ENCODE peak calls at places on chromosomes 11 and 22, in six cellular contexts. A is cardiac muscle cell; U is naive thymus-derived CD4-positive, alpha-beta T cell; E is fibroblast of lung; C is PC-3; L is HFF-Myc. N is an unnamed sample.

GRCh38 chr22:28801845-28802594 is 1.7 kb upstream of the XBP1 start:
- DNase-seq in U (no peak), C (no peak), E (peak), A (no peak), L (no peak), N (no peak)

GRCh38 chr22:44698531-44699421 is 3.2 kb upstream of the PRR5 start:
- DNase-seq in A (peak), U (no peak), C (no peak), E (peak), L (peak), N (peak)

GRCh38 chr22:20569059-20570058 is 61.9 kb downstream of the MED15 start:
- DNase-seq in U (peak), A (no peak), C (peak), L (peak), E (peak), N (peak)

GRCh38 chr22:27139935-27140493 is 482.6 kb downstream of the MIAT start:
- DNase-seq in U (no peak), E (peak), A (peak), C (no peak), L (peak), N (peak)

GRCh38 chr11:68142028-68142412 is 20.8 kb upstream of the CHKA start:
- DNase-seq in E (no peak), U (peak), C (peak), A (no peak), L (no peak), N (no peak)

GRCh38 chr11:109422755-109423113 is 744 bp downstream of the C11orf87 start:
- DNase-seq in C (no peak), E (no peak), A (no peak), L (no peak), U (no peak), N (no peak)

GRCh38 chr11:107756553-107756952 is 44.7 kb upstream of the SLN start:
- DNase-seq in U (no peak), E (no peak), C (no peak), L (no peak), A (no peak), N (no peak)

GRCh38 chr11:68040121-68040956 is 1.5 kb downstream of the TCIRG1 start:
- DNase-seq in E (peak), C (peak), A (peak), L (peak), U (peak), N (peak)

GRCh38 chr11:91846002-91846401 is 378.6 kb upstream of the FAT3 start:
- DNase-seq in U (no peak), L (no peak), A (no peak), E (no peak), C (peak), N (no peak)

GRCh38 chr11:2004466-2004865 is 6.8 kb upstream of the H19 start:
- DNase-seq in C (no peak), L (no peak), E (no peak), A (no peak), U (no peak), N (no peak)

GRCh38 chr11:110565690-110566336 is 136.1 kb downstream of the FDX1 start:
- DNase-seq in C (peak), U (no peak), E (no peak), A (no peak), L (no peak), N (no peak)

GRCh38 chr11:86064236-86064803 is 4.6 kb downstream of the PICALM start:
- DNase-seq in A (no peak), U (no peak), C (peak), L (no peak), E (peak), N (no peak)

GRCh38 chr11:86067230-86068137 is 1.4 kb downstream of the PICALM start:
- DNase-seq in U (no peak), C (peak), A (peak), L (no peak), E (no peak), N (no peak)

GRCh38 chr11:86068138-86068861 is 584 bp downstream of the PICALM start:
- DNase-seq in E (no peak), C (peak), A (peak), L (no peak), U (peak), N (no peak)

GRCh38 chr11:86066606-86067229 is 2.2 kb downstream of the PICALM start:
- DNase-seq in C (no peak), E (no peak), U (no peak), A (no peak), L (no peak), N (no peak)

GRCh38 chr11:86066033-86066432 is 2.9 kb downstream of the PICALM start:
- DNase-seq in E (no peak), A (no peak), L (no peak), C (no peak), U (no peak), N (no peak)
- H3K4me3 ChIP-seq in E (peak), A (peak), L (peak), C (peak), U (peak), N (peak)

GRCh38 chr22:31776231-31776630 is 22.4 kb downstream of the DEPDC5 start:
- DNase-seq in C (peak), A (no peak), E (no peak), L (no peak), U (no peak), N (no peak)
- H3K4me3 ChIP-seq in C (no peak), A (no peak), E (no peak), L (no peak), U (no peak), N (no peak)

DNA sequence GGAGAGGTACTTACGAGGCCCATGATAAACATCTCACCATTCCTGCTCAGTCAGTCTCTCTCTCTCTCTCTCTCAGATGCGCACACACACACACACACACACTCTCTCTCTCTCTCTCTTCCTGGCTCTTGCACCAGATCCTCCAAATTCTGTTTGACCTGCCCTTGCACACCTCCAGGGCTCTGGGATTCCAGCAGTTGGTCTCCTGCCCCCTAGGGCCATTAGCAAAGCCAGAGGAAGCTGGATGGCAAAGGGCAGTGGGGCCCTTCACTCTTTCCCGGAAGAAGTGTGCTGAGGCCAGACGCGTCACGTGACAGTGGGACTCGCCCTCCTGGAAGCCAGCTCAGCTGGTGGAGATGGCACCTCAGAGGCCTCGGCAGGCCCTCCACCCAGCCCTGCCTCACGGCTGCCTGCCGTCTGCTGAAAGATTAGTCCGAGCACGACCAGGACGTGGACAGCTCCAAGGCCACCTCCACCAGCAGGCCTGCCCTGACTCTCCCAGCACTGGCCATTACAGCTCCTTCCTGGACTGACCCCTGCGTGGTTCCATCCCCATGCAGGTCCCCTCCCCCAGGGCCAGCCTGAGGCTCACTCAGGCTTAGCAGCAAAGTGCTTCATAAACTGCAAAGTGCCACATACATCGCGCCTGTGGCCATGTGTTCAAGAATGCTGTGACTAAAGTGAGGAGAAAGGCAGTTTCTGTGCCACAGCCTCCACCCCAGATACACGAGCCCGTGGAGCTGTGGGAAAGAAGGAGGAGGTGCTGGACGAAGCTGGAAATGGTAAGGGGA is 3.7 kb downstream of the PDGFB start:
- DNase-seq in E (no peak), C (peak), U (no peak), L (no peak), A (no peak), N (no peak)
- H3K4me3 ChIP-seq in E (no peak), C (peak), U (peak), L (no peak), A (no peak), N (no peak)

GRCh38 chr11:33376331-33377099 is 119.3 kb downstream of the HIPK3 start:
- DNase-seq in C (no peak), A (peak), U (no peak), L (no peak), E (peak), N (no peak)

GRCh38 chr11:33377100-33377851 is 120.1 kb downstream of the HIPK3 start:
- DNase-seq in A (no peak), C (no peak), U (no peak), L (no peak), E (peak), N (no peak)

GRCh38 chr11:33377852-33378385 is 120.7 kb downstream of the HIPK3 start:
- DNase-seq in C (peak), L (no peak), A (no peak), E (peak), U (no peak), N (no peak)

GRCh38 chr11:33375236-33375635 is 118.1 kb downstream of the HIPK3 start:
- DNase-seq in L (no peak), U (no peak), E (no peak), A (no peak), C (no peak), N (no peak)

DNA sequence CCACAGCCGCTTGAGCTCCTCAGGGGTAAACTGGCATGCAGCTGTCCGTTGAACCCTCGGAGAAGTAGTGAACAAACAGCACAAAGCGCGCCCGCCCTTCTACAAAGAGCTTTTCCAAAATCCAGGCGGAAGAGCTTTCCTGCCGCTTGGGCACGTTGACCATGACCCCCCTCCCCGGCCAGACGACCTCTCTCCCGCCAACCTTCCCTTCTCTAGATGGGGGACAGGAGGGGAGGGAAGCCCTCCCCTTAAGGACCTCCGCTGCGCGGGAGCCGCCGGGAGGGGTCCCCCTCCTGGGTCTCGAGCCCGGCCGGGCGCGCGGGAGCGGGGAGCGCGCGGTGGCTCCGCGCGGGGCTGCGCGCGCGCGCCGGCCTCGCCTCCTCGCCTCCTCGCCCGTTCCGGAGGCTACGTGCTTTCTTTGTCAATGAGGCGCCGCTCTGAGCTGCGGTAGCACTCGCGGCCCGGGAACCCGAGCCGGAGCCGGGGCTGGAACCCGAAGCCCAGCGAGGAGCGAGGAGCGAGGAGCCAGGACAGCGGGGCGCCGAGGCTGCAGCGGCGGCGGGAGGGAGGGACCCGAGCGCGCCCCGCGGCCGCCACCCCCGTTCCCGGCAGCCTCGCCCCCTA is 118.6 kb downstream of the HIPK3 start:
- DNase-seq in U (no peak), C (peak), L (no peak), A (peak), E (peak), N (no peak)
- H3K4me3 ChIP-seq in U (no peak), C (peak), L (peak), A (peak), E (peak), N (peak)

GRCh38 chr22:24540470-24540869 is 14.5 kb downstream of the GUCD1 start:
- DNase-seq in U (no peak), L (no peak), A (no peak), C (no peak), E (no peak), N (no peak)
- H3K4me3 ChIP-seq in U (no peak), L (no peak), A (no peak), C (no peak), E (no peak), N (no peak)

GRCh38 chr11:123187670-123188507 is 7.2 kb downstream of the CLMP start:
- DNase-seq in C (no peak), E (peak), U (no peak), L (no peak), A (no peak), N (no peak)
- H3K4me3 ChIP-seq in C (peak), E (no peak), U (no peak), L (peak), A (no peak), N (peak)